ENCODE peak calls at places on chromosomes 13 and 19, in five cellular contexts. T is tibial nerve, W is neural crest cell, K is HFF-Myc, Z is glutamatergic neuron. H is an unnamed sample.

GRCh38 chr19:49890349-49891311 is 6.1 kb downstream of the IL4I1 start:
- DNase-seq in T (no peak), W (peak; percentile 46), K (no peak), Z (peak; percentile 75), H (no peak)

GRCh38 chr13:109784590-109785140 is 1.7 kb downstream of the IRS2 start:
- DNase-seq in Z (peak; percentile 92), T (peak; percentile 42), K (no peak), W (peak; percentile 84), H (peak; percentile 77)

GRCh38 chr19:51181913-51182419 is 39.9 kb downstream of the SIGLEC7 start:
- DNase-seq in W (no peak), K (no peak), T (no peak), Z (no peak), H (no peak)

GRCh38 chr13:44451109-44451508 is 77.5 kb downstream of the SERP2 start:
- DNase-seq in T (no peak), Z (no peak), K (no peak), W (no peak), H (no peak)

GRCh38 chr19:1791879-1792278 is 20.2 kb downstream of the ATP8B3 start:
- DNase-seq in W (no peak), K (no peak), T (no peak), Z (no peak), H (no peak)

GRCh38 chr13:35349673-35350278 is 126.7 kb downstream of the MAB21L1 start:
- DNase-seq in Z (no peak), K (no peak), W (no peak), T (no peak), H (peak; percentile 1)

GRCh38 chr19:15576526-15577156 is 38.4 kb upstream of the CYP4F8 start:
- DNase-seq in W (no peak), K (no peak), T (no peak), Z (no peak), H (no peak)

GRCh38 chr13:105567951-105568510 is 967.4 kb downstream of the EFNB2 start:
- DNase-seq in W (no peak), Z (no peak), T (no peak), K (no peak), H (no peak)

GRCh38 chr13:110404321-110404720 is 97.2 kb downstream of the COL4A2 start:
- DNase-seq in Z (no peak), K (no peak), W (no peak), T (no peak), H (no peak)

GRCh38 chr13:113187905-113188595 is 20.4 kb downstream of the PCID2 start:
- DNase-seq in T (no peak), Z (no peak), K (no peak), W (no peak), H (no peak)

GRCh38 chr13:26390203-26390602 is 136.3 kb downstream of the CDK8 start:
- DNase-seq in Z (no peak), K (no peak), T (no peak), W (no peak), H (no peak)

GRCh38 chr19:42276821-42277220 is 7.8 kb downstream of the CIC start:
- DNase-seq in W (no peak), Z (no peak), T (no peak), K (no peak), H (no peak)

GRCh38 chr19:2059422-2060201 is 8.6 kb upstream of the MKNK2 start:
- DNase-seq in K (no peak), T (peak; percentile 60), Z (peak; percentile 51), W (peak; percentile 30), H (peak; percentile 58)

GRCh38 chr19:1482361-1483066 is 3.5 kb upstream of the C19orf25 start:
- DNase-seq in T (no peak), W (no peak), Z (no peak), K (no peak), H (no peak)

GRCh38 chr13:91747164-91747563 is 348.7 kb downstream of the GPC5 start:
- DNase-seq in W (no peak), K (no peak), T (no peak), Z (no peak), H (no peak)

GRCh38 chr13:27973956-27974662 is 5.0 kb upstream of the CDX2 start:
- DNase-seq in T (no peak), W (no peak), K (no peak), Z (no peak), H (no peak)

GRCh38 chr19:18696023-18696422 is 12.5 kb downstream of the CRTC1 start:
- DNase-seq in Z (no peak), W (no peak), T (no peak), K (no peak), H (no peak)

GRCh38 chr13:26045123-26045522 is 6.7 kb downstream of the SHISA2 start:
- DNase-seq in W (no peak), K (no peak), T (no peak), Z (no peak), H (no peak)

GRCh38 chr13:100443278-100443997 is 145.2 kb downstream of the GGACT start:
- DNase-seq in W (no peak), Z (no peak), K (no peak), T (no peak), H (no peak)

GRCh38 chr13:24683833-24684599 is 3.8 kb downstream of the ATP12A start:
- DNase-seq in T (peak; percentile 41), W (peak; percentile 68), Z (peak; percentile 86), K (no peak), H (peak; percentile 60)

GRCh38 chr13:83883061-83883523 is 818 bp upstream of the SLITRK1 start:
- DNase-seq in Z (no peak), T (no peak), K (no peak), W (no peak), H (no peak)

GRCh38 chr13:51601601-51602348 is 17.5 kb downstream of the WDFY2 start:
- DNase-seq in Z (no peak), W (no peak), K (no peak), T (no peak), H (no peak)

GRCh38 chr19:29040951-29041350 is 172.0 kb downstream of the UQCRFS1 start:
- DNase-seq in K (no peak), T (no peak), Z (no peak), W (no peak), H (no peak)

GRCh38 chr19:49779731-49780578 is 13.2 kb downstream of the AP2A1 start:
- DNase-seq in W (no peak), T (no peak), Z (no peak), K (no peak), H (no peak)

GRCh38 chr13:110705356-110705825 is 525 bp downstream of the CARS2 start:
- DNase-seq in K (no peak), W (no peak), T (no peak), Z (no peak), H (no peak)

GRCh38 chr19:1311543-1312091 is 25.9 kb downstream of the EFNA2 start:
- DNase-seq in Z (no peak), T (no peak), W (no peak), K (no peak), H (no peak)

GRCh38 chr13:33937373-33938087 is 119.6 kb downstream of the RFC3 start:
- DNase-seq in K (no peak), Z (no peak), W (no peak), T (no peak), H (no peak)

GRCh38 chr19:6059996-6060599 is 50.2 kb downstream of the RFX2 start:
- DNase-seq in T (no peak), W (no peak), Z (no peak), K (no peak), H (no peak)

GRCh38 chr19:38759590-38760003 is 13.7 kb downstream of the LGALS7 start:
- DNase-seq in W (no peak), Z (no peak), T (no peak), K (no peak), H (no peak)

GRCh38 chr19:33297401-33298145 is 4.8 kb downstream of the CEBPA start:
- DNase-seq in T (no peak), W (no peak), Z (no peak), K (no peak), H (no peak)

DNA sequence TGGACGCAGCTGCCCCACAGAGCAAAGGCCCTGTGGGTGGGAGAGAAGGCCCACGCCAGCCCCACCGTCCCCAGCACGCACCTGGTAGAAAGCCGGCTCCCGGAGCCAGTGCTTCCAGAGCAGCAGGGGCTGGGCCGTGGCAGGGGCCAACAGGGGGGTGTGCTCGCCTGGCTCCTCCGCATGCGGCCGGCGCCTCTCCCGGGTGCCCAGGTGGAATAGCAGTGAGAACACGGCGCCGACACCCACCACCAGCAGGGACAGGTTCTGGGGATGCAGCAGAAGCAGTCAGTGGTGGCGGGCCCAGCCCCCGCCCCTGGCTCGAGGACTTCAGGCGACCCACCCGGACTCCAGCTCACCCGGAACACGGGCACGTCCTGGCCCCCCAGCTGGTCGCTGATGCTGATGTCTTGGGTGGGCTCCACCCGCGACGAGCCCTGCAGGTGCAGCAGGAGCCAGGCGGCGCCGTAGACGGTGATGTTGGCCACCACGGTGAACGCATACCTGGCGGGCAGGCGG is 8.9 kb downstream of the TEKTIP1 start:
- DNase-seq in T (no peak), W (no peak), K (no peak), Z (no peak), H (no peak)
- TF ChIP-seq CTCF in T (no peak), W (no peak), K (no peak), Z (no peak), H (no peak)

GRCh38 chr13:81406022-81406421 is 1065.1 kb upstream of the SPRY2 start:
- DNase-seq in T (no peak), K (no peak), W (no peak), Z (no peak), H (no peak)
- TF ChIP-seq CTCF in T (no peak), K (no peak), W (no peak), Z (no peak), H (no peak)

DNA sequence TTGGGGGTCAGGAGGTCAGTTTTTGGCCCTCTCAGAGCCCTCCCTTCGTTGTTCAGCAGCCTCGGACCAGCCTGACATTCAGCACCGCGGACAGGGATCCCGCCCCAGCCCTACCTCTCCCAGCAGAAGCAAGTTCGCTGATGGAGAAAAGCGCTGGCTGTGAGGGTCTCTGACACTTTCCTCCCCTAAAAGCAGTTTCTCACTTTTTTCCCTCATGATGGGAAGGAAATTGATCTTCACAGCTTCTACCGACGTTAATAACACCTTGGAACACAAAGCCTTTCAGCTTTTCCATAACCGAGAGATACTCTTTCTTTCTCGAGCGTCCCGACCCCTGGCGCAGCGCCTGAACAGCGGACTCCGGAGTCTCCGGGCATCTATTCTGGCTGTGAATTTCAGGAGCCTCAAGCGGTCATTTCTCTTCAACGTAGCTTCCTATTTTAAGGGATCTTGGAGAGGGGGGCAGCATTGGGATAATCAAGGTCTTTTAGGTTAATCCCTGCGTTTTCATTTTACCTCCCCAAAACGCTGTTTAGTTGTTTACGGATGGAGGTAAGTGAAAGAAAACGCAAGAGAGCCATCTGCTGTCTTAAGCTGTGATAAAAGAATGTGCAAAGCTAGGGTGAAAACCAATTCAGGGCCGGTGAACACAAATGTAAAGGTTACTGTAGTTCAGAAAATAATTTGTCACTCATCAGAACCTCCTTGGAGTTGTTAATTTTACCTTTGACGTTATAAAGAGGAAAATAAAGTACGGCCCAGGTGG is 467.2 kb downstream of the ITGBL1 start:
- DNase-seq in W (peak; percentile 57), Z (peak; percentile 48), T (no peak), K (no peak), H (peak; percentile 14)
- TF ChIP-seq CTCF in W (peak; percentile 25), Z (no peak), T (no peak), K (no peak), H (no peak)

DNA sequence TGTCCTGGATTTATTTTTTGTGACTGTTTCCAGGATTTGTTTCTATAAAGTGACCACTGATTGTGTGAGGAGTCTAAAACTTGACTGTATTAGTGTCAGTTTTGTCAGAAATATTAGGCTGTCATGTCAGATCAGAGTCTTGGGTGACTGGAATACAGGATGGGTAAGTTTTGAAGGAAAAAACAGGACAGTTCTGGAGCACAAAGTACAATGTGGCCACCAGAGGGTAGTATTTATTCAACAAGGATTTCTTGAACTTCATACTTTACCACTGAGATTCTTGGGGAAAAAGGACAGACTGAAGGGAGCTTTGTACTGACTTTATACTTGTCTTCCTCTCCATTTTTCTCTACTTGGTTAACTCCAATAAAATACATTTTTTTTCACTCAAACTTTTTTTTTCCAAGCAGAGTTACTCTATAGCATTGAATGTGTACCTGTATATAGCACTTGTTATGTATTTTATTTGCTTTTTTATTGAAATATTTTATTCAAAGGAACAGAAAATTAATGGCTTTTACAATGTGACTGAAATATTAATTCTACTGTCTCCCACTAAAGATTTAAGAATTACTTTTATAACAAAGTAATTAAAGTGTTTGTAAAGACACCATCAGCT is 51.1 kb downstream of the LMO7 start:
- DNase-seq in T (no peak), Z (no peak), W (no peak), K (peak; percentile 24), H (peak; percentile 71)
- TF ChIP-seq CTCF in T (peak; percentile 39), Z (peak; percentile 68), W (peak; percentile 75), K (peak; percentile 33), H (peak; percentile 65)

H was measured in fibroblast of pulmonary artery.